ENCODE peak calls at places on chromosomes 2 and 18, in eight cellular contexts. X, K, G, D, I, P, U and V are unnamed samples.

GRCh38 chr2:48092846-48093498 is 186.7 kb upstream of the FBXO11 start:
- DNase-seq in X (no peak), K (no peak), G (no peak), D (no peak), I (no peak), P (no peak), U (no peak), V (no peak)

GRCh38 chr18:57469884-57470283 is 34.7 kb downstream of the ONECUT2 start:
- DNase-seq in X (no peak), K (no peak), G (no peak), D (no peak), I (no peak), P (no peak), U (no peak), V (no peak)

GRCh38 chr2:28088970-28089369 is 198.4 kb downstream of the BABAM2 start:
- DNase-seq in X (no peak), K (no peak), G (no peak), D (no peak), I (no peak), P (no peak), U (no peak), V (no peak)

GRCh38 chr2:218991674-218992168 is 1.5 kb downstream of the CRYBA2 start:
- DNase-seq in X (no peak), K (no peak), G (peak), D (no peak), I (peak), P (no peak), U (no peak), V (no peak)

GRCh38 chr2:155599834-155600233 is 732.7 kb downstream of the NR4A2 start:
- DNase-seq in X (no peak), K (no peak), G (no peak), D (no peak), I (no peak), P (no peak), U (no peak), V (peak)

GRCh38 chr2:164780611-164781167 is 60.9 kb downstream of the COBLL1 start:
- DNase-seq in X (no peak), K (no peak), G (no peak), D (no peak), I (no peak), P (no peak), U (no peak), V (no peak)

GRCh38 chr2:103284750-103285149 is 522.9 kb downstream of the TMEM182 start:
- DNase-seq in X (no peak), K (no peak), G (no peak), D (no peak), I (no peak), P (no peak), U (no peak), V (no peak)

GRCh38 chr2:109376796-109377495 is 236.8 kb downstream of the SEPTIN10 start:
- DNase-seq in X (no peak), K (no peak), G (no peak), D (no peak), I (no peak), P (peak), U (no peak), V (peak)

GRCh38 chr18:57853864-57854263 is 50.7 kb upstream of the ATP8B1 start:
- DNase-seq in X (no peak), K (no peak), G (no peak), D (no peak), I (no peak), P (no peak), U (no peak), V (no peak)

GRCh38 chr2:99811544-99811943 is 321.7 kb upstream of the REV1 start:
- DNase-seq in X (no peak), K (no peak), G (no peak), D (no peak), I (no peak), P (no peak), U (no peak), V (no peak)

GRCh38 chr2:126882181-126882580 is 16.5 kb upstream of the TEX51 start:
- DNase-seq in X (no peak), K (no peak), G (no peak), D (no peak), I (no peak), P (no peak), U (no peak), V (no peak)

GRCh38 chr2:51711761-51712160 is 679.8 kb upstream of the NRXN1 start:
- DNase-seq in X (no peak), K (no peak), G (no peak), D (no peak), I (no peak), P (no peak), U (no peak), V (no peak)

GRCh38 chr2:147632193-147632592 is 212.6 kb upstream of the ACVR2A start:
- DNase-seq in X (no peak), K (no peak), G (no peak), D (no peak), I (no peak), P (no peak), U (no peak), V (no peak)

GRCh38 chr2:234251326-234252271 is 201.1 kb downstream of the SPP2 start:
- DNase-seq in X (no peak), K (no peak), G (no peak), D (peak), I (no peak), P (no peak), U (no peak), V (no peak)

GRCh38 chr2:47516496-47517104 is 113.6 kb downstream of the MSH2 start:
- DNase-seq in X (no peak), K (no peak), G (no peak), D (no peak), I (no peak), P (no peak), U (no peak), V (no peak)

GRCh38 chr2:232502901-232503791 is 15.5 kb upstream of the ECEL1 start:
- DNase-seq in X (no peak), K (peak), G (no peak), D (no peak), I (peak), P (no peak), U (peak), V (no peak)

GRCh38 chr2:160358051-160358450 is 135.6 kb downstream of the RBMS1 start:
- DNase-seq in X (no peak), K (no peak), G (no peak), D (no peak), I (no peak), P (no peak), U (no peak), V (no peak)

GRCh38 chr2:158717366-158718195 is 77.5 kb upstream of the DAPL1 start:
- DNase-seq in X (no peak), K (no peak), G (no peak), D (no peak), I (no peak), P (no peak), U (no peak), V (no peak)

GRCh38 chr2:86025229-86025820 is 80.4 kb downstream of the POLR1A start:
- DNase-seq in X (peak), K (no peak), G (no peak), D (no peak), I (no peak), P (no peak), U (no peak), V (no peak)

GRCh38 chr18:37299471-37300304 is 265.9 kb downstream of the CELF4 start:
- DNase-seq in X (peak), K (no peak), G (no peak), D (peak), I (peak), P (peak), U (peak), V (peak)

GRCh38 chr2:48170281-48170680 is 264.0 kb upstream of the FBXO11 start:
- DNase-seq in X (no peak), K (no peak), G (no peak), D (no peak), I (no peak), P (no peak), U (no peak), V (no peak)

GRCh38 chr2:232634319-232635150 is 1.1 kb downstream of the EFHD1 start:
- DNase-seq in X (no peak), K (no peak), G (no peak), D (no peak), I (peak), P (no peak), U (no peak), V (no peak)

GRCh38 chr18:43661570-43661969 is 384.3 kb upstream of the SYT4 start:
- DNase-seq in X (no peak), K (no peak), G (peak), D (no peak), I (peak), P (no peak), U (no peak), V (no peak)

GRCh38 chr2:233059797-233060499 is at the start of gene INPP5D:
- DNase-seq in X (peak), K (peak), G (peak), D (no peak), I (no peak), P (peak), U (no peak), V (peak)

GRCh38 chr2:160156084-160156483 is 44.0 kb downstream of the ITGB6 start:
- DNase-seq in X (no peak), K (no peak), G (no peak), D (no peak), I (no peak), P (no peak), U (no peak), V (no peak)

GRCh38 chr18:46360841-46361240 is 256.7 kb downstream of the HAUS1 start:
- DNase-seq in X (no peak), K (no peak), G (no peak), D (no peak), I (no peak), P (no peak), U (peak), V (no peak)

GRCh38 chr2:60440080-60440753 is 113.2 kb downstream of the BCL11A start:
- DNase-seq in X (no peak), K (no peak), G (no peak), D (no peak), I (no peak), P (no peak), U (no peak), V (no peak)

GRCh38 chr2:228801451-228801850 is 469.6 kb downstream of the PID1 start:
- DNase-seq in X (no peak), K (no peak), G (no peak), D (no peak), I (no peak), P (no peak), U (no peak), V (no peak)
- H3K27ac ChIP-seq in X (no peak), K (no peak), G (no peak), D (no peak), I (no peak), P (no peak), U (no peak), V (no peak)

GRCh38 chr2:12555012-12555645 is 161.6 kb upstream of the TRIB2 start:
- DNase-seq in X (no peak), K (no peak), G (no peak), D (no peak), I (no peak), P (no peak), U (no peak), V (no peak)
- H3K27ac ChIP-seq in X (no peak), K (peak), G (no peak), D (no peak), I (no peak), P (no peak), U (no peak), V (peak)

GRCh38 chr2:68290825-68291224 is 28.9 kb downstream of the CNRIP1 start:
- DNase-seq in X (no peak), K (no peak), G (no peak), D (no peak), I (peak), P (no peak), U (peak), V (no peak)
- H3K27ac ChIP-seq in X (no peak), K (no peak), G (no peak), D (no peak), I (peak), P (no peak), U (peak), V (no peak)

GRCh38 chr2:73987948-73988700 is 3.4 kb downstream of the TET3 start:
- DNase-seq in X (no peak), K (no peak), G (no peak), D (peak), I (no peak), P (no peak), U (no peak), V (no peak)
- H3K27ac ChIP-seq in X (no peak), K (peak), G (no peak), D (no peak), I (no peak), P (no peak), U (no peak), V (no peak)